ENCODE peak calls at places on chromosomes 6 and 20, in seven cellular contexts. One of them, this sample, is unnamed. For H3K4me1, the result is how much of the 10 kb centered on the place peaks cover.

GRCh38 chr6:155881845-155882526 is 426.3 kb upstream of the NOX3 start:
- DNase-seq in SK-N-SH: no peak
- DNase-seq in endothelial cell of umbilical vein: peak
- DNase-seq in transverse colon: no peak
- DNase-seq in Panc1: no peak
- DNase-seq in HCT116: no peak
- DNase-seq in spleen: no peak
- DNase-seq in this sample: no peak

GRCh38 chr6:10591411-10592160 is 70.4 kb downstream of the GCNT2 start:
- DNase-seq in SK-N-SH: no peak
- DNase-seq in transverse colon: no peak
- DNase-seq in endothelial cell of umbilical vein: no peak
- DNase-seq in Panc1: no peak
- DNase-seq in spleen: no peak
- DNase-seq in HCT116: no peak
- DNase-seq in this sample: no peak

GRCh38 chr20:34705008-34705382 is 851 bp downstream of the TP53INP2 start:
- DNase-seq in spleen: no peak
- DNase-seq in SK-N-SH: no peak
- DNase-seq in endothelial cell of umbilical vein: no peak
- DNase-seq in HCT116: no peak
- DNase-seq in Panc1: no peak
- DNase-seq in transverse colon: no peak
- DNase-seq in this sample: no peak

GRCh38 chr6:12818324-12818723 is 101.8 kb downstream of the PHACTR1 start:
- DNase-seq in spleen: no peak
- DNase-seq in Panc1: no peak
- DNase-seq in transverse colon: no peak
- DNase-seq in SK-N-SH: no peak
- DNase-seq in HCT116: no peak
- DNase-seq in endothelial cell of umbilical vein: no peak
- DNase-seq in this sample: no peak

GRCh38 chr6:90297866-90298381 is 1.3 kb upstream of the BACH2 start:
- DNase-seq in HCT116: no peak
- DNase-seq in transverse colon: no peak
- DNase-seq in Panc1: no peak
- DNase-seq in endothelial cell of umbilical vein: no peak
- DNase-seq in spleen: no peak
- DNase-seq in SK-N-SH: no peak
- DNase-seq in this sample: no peak

GRCh38 chr20:36197271-36197670 is 39.0 kb upstream of the AAR2 start:
- DNase-seq in transverse colon: no peak
- DNase-seq in spleen: no peak
- DNase-seq in Panc1: no peak
- DNase-seq in SK-N-SH: no peak
- DNase-seq in endothelial cell of umbilical vein: no peak
- DNase-seq in HCT116: no peak
- DNase-seq in this sample: no peak

GRCh38 chr6:165884813-165885765 is 222.0 kb upstream of the PDE10A start:
- DNase-seq in SK-N-SH: peak
- DNase-seq in transverse colon: peak
- DNase-seq in HCT116: peak
- DNase-seq in Panc1: no peak
- DNase-seq in spleen: peak
- DNase-seq in endothelial cell of umbilical vein: peak
- DNase-seq in this sample: peak

GRCh38 chr6:159981591-159982245 is 12.8 kb downstream of the IGF2R start:
- DNase-seq in SK-N-SH: no peak
- DNase-seq in HCT116: no peak
- DNase-seq in spleen: peak
- DNase-seq in endothelial cell of umbilical vein: peak
- DNase-seq in transverse colon: peak
- DNase-seq in Panc1: no peak
- DNase-seq in this sample: no peak

GRCh38 chr6:156279306-156279969 is 497.7 kb upstream of the ARID1B start:
- DNase-seq in spleen: no peak
- DNase-seq in Panc1: no peak
- DNase-seq in HCT116: no peak
- DNase-seq in transverse colon: peak
- DNase-seq in SK-N-SH: peak
- DNase-seq in endothelial cell of umbilical vein: peak
- DNase-seq in this sample: no peak

GRCh38 chr20:36523341-36523740 is 18.0 kb upstream of the MYL9 start:
- DNase-seq in SK-N-SH: no peak
- DNase-seq in spleen: no peak
- DNase-seq in endothelial cell of umbilical vein: peak
- DNase-seq in transverse colon: no peak
- DNase-seq in Panc1: no peak
- DNase-seq in HCT116: no peak
- DNase-seq in this sample: no peak

GRCh38 chr6:157525918-157526425 is 145.0 kb downstream of the ZDHHC14 start:
- DNase-seq in spleen: no peak
- DNase-seq in Panc1: no peak
- DNase-seq in transverse colon: no peak
- DNase-seq in SK-N-SH: no peak
- DNase-seq in endothelial cell of umbilical vein: no peak
- DNase-seq in HCT116: no peak
- DNase-seq in this sample: no peak

GRCh38 chr6:110356778-110357177 is 1.4 kb downstream of the METTL24 start:
- DNase-seq in spleen: no peak
- DNase-seq in SK-N-SH: no peak
- DNase-seq in endothelial cell of umbilical vein: no peak
- DNase-seq in Panc1: no peak
- DNase-seq in transverse colon: peak
- DNase-seq in HCT116: no peak
- DNase-seq in this sample: no peak

DNA sequence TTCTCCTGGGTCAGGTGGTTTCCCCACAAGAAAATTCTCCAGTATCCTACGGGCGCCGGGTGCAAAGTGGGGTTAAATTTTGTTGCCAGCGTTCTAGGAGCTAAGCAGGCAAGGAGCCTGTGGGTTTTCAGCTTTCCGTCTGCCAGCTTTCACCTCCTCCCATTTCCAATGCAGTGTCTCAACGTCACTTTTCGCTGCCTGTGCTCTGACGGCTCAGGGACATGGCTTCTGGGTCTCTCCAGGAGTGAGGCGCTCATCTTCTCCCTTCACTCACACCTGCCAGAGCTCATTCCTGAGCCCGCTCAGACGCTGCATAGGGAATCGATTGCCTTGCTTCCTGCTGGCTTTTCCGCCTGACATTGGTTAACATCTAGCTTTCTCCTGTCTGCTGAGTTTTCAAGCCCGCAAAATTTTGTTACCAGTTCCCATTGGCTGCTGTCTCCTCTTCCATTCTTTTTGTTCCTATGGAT is 7.3 kb upstream of the NAA20 start:
- DNase-seq in endothelial cell of umbilical vein: no peak
- DNase-seq in SK-N-SH: no peak
- DNase-seq in transverse colon: no peak
- DNase-seq in spleen: no peak
- DNase-seq in Panc1: no peak
- DNase-seq in HCT116: no peak
- DNase-seq in this sample: no peak
- TF ChIP-seq POLR2AphosphoS5 in endothelial cell of umbilical vein: no peak
- TF ChIP-seq POLR2AphosphoS5 in SK-N-SH: no peak
- TF ChIP-seq POLR2AphosphoS5 in transverse colon: no peak
- TF ChIP-seq POLR2AphosphoS5 in spleen: no peak
- TF ChIP-seq POLR2AphosphoS5 in Panc1: no peak
- TF ChIP-seq POLR2AphosphoS5 in HCT116: no peak
- TF ChIP-seq POLR2AphosphoS5 in this sample: no peak

DNA sequence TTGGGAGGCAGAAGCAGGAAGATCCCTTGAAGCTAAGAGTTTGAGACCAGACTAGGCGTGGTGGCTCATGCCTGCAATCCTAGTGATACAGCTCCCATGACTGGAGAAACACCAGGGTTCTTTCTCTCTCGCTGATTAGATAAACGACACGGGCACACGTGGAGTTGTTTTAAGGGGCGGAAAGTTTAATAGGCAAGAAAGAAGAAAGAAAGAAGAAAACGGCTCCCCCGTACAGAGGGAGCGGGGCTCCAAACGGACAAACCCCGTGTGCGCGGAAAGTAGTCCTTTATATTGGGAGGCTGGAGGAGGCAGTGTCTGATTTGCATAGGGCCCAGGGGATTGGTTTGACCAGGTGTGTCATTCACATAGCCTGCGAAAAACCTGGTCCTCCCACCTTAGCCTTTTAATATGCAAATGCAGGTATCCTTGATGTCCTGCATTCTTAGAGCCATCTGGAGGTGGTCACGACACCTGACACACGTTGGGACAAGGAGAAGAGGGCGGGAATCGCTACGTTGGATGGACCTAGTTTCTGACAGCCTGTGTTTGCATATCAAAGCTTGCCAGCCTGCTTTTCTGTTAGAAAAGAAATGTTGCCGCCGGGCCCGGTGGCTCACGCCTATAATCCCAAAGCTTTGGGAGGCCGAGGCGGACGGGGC is 12.0 kb upstream of the CLPSL2 start:
- DNase-seq in Panc1: no peak
- DNase-seq in HCT116: peak
- DNase-seq in SK-N-SH: no peak
- DNase-seq in spleen: no peak
- DNase-seq in endothelial cell of umbilical vein: no peak
- DNase-seq in transverse colon: no peak
- DNase-seq in this sample: no peak
- TF ChIP-seq CTCF in Panc1: no peak
- TF ChIP-seq CTCF in HCT116: no peak
- TF ChIP-seq CTCF in SK-N-SH: no peak
- TF ChIP-seq CTCF in spleen: no peak
- TF ChIP-seq CTCF in endothelial cell of umbilical vein: no peak
- TF ChIP-seq CTCF in transverse colon: no peak
- TF ChIP-seq CTCF in this sample: no peak

GRCh38 chr20:51575486-51575885 is 33.0 kb upstream of the NFATC2 start:
- DNase-seq in endothelial cell of umbilical vein: no peak
- DNase-seq in transverse colon: no peak
- DNase-seq in Panc1: no peak
- DNase-seq in SK-N-SH: no peak
- DNase-seq in spleen: no peak
- DNase-seq in HCT116: no peak
- DNase-seq in this sample: no peak
- H3K4me1 ChIP-seq in endothelial cell of umbilical vein: under half
- H3K4me1 ChIP-seq in transverse colon: under half
- H3K4me1 ChIP-seq in Panc1: under half
- H3K4me1 ChIP-seq in SK-N-SH: under half
- H3K4me1 ChIP-seq in spleen: under half
- H3K4me1 ChIP-seq in HCT116: under half
- H3K4me1 ChIP-seq in this sample: under half

GRCh38 chr6:127121637-127121960 is 3.1 kb downstream of the RSPO3 start:
- DNase-seq in spleen: no peak
- DNase-seq in HCT116: no peak
- DNase-seq in Panc1: no peak
- DNase-seq in SK-N-SH: no peak
- DNase-seq in endothelial cell of umbilical vein: no peak
- DNase-seq in transverse colon: no peak
- DNase-seq in this sample: no peak

GRCh38 chr6:127118505-127119360 is at the start of gene RSPO3:
- DNase-seq in Panc1: no peak
- DNase-seq in HCT116: no peak
- DNase-seq in spleen: peak
- DNase-seq in transverse colon: peak
- DNase-seq in endothelial cell of umbilical vein: peak
- DNase-seq in SK-N-SH: peak
- DNase-seq in this sample: no peak

GRCh38 chr6:127119361-127120108 is 1.1 kb downstream of the RSPO3 start:
- DNase-seq in HCT116: no peak
- DNase-seq in Panc1: no peak
- DNase-seq in transverse colon: no peak
- DNase-seq in spleen: peak
- DNase-seq in SK-N-SH: peak
- DNase-seq in endothelial cell of umbilical vein: peak
- DNase-seq in this sample: peak

GRCh38 chr6:127120109-127120786 is 1.8 kb downstream of the RSPO3 start:
- DNase-seq in transverse colon: no peak
- DNase-seq in spleen: no peak
- DNase-seq in HCT116: no peak
- DNase-seq in Panc1: no peak
- DNase-seq in endothelial cell of umbilical vein: no peak
- DNase-seq in SK-N-SH: peak
- DNase-seq in this sample: no peak

DNA sequence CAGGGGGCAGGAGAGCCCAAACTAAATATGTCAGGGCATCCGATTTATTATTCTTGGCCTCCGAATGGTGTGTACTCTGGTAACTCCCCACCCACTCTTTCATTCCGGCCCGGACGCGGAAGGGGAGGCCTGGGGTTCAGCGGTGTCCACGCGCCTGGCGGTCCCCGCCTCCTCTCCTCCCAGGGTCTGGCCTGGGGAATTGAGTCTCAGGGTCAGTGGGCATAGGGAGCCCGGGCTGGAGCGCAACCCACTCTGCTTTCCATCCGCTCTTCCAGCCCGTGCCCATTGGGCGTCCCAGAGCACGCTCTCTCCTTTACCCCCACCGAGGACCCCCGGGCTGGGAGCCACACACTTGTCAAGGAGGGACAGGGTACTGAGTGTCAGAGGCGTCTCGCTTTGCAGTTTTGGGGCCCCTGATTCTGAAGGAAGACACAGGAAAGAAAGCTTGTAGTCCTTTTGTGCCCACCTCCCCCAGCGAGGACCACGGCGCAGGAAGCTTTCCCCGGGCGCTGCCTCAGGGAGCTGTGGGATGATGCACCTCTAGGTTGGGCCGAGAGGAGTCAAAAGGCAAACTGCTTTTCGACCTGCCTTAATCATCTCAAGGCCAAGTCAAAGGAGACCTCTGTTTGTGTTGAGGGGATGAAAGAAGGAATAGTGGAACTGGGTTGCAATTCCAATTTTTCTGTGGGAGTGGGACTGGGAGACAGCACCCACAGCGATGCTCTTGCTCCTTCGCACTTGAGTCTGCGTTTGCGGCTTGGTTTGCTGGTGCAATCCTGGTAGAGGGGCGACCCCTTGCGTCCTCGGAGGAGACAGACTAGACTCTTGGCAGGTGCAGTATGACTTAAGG is 2.5 kb downstream of the RSPO3 start:
- DNase-seq in transverse colon: peak
- DNase-seq in Panc1: peak
- DNase-seq in SK-N-SH: peak
- DNase-seq in HCT116: peak
- DNase-seq in endothelial cell of umbilical vein: peak
- DNase-seq in spleen: peak
- DNase-seq in this sample: peak
- TF ChIP-seq POLR2AphosphoS5 in transverse colon: no peak
- TF ChIP-seq POLR2AphosphoS5 in Panc1: no peak
- TF ChIP-seq POLR2AphosphoS5 in SK-N-SH: no peak
- TF ChIP-seq POLR2AphosphoS5 in HCT116: no peak
- TF ChIP-seq POLR2AphosphoS5 in endothelial cell of umbilical vein: peak
- TF ChIP-seq POLR2AphosphoS5 in spleen: no peak
- TF ChIP-seq POLR2AphosphoS5 in this sample: peak

DNA sequence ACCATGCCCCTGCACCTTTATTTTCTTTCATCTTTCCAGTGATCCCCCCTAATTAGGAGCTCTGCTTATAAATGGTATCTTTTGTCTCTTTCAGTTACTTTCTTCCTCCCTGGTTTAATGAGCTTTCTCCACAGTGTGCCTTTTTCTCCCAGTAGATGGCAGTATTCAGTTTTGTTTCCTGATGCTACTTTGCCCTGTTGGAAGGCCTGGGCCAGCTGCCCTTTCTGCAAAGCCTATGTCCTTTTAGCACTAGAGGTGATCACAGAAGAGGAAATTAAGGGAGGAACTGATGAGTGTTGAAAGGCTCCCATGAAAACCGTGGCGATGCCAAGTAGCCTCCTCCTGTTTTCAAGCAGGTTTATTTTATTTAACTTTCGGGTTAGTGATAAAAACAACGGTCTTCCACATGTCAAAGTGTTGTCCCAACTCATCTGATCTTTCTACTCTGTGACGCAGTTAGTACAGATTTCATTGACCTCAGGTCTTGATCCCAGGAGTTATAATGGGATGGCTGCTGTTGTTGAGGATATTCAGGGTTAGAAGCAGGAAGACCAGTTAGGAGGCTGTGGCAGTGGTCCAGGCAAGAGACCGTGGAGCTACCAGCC is 184.2 kb upstream of the BMP2 start:
- DNase-seq in HCT116: no peak
- DNase-seq in transverse colon: peak
- DNase-seq in endothelial cell of umbilical vein: peak
- DNase-seq in Panc1: no peak
- DNase-seq in spleen: peak
- DNase-seq in SK-N-SH: peak
- DNase-seq in this sample: no peak
- TF ChIP-seq CTCF in HCT116: peak
- TF ChIP-seq CTCF in transverse colon: peak
- TF ChIP-seq CTCF in endothelial cell of umbilical vein: peak
- TF ChIP-seq CTCF in Panc1: peak
- TF ChIP-seq CTCF in spleen: peak
- TF ChIP-seq CTCF in SK-N-SH: peak
- TF ChIP-seq CTCF in this sample: no peak